ENCODE peak calls at places on chromosomes 6 and 20, in seven cellular contexts. One of them, this sample, is unnamed.

GRCh38 chr6:155883741-155884140 is 428.1 kb upstream of the NOX3 start:
- DNase-seq in foreskin fibroblast: peak
- DNase-seq in AG09319: no peak
- DNase-seq in dorsolateral prefrontal cortex: no peak
- DNase-seq in osteocyte: no peak
- DNase-seq in nephron progenitor cell: no peak
- DNase-seq in fibroblast of villous mesenchyme: peak
- DNase-seq in this sample: no peak

GRCh38 chr20:23889775-23890187 is 10.2 kb upstream of the CST5 start:
- DNase-seq in foreskin fibroblast: peak
- DNase-seq in AG09319: peak
- DNase-seq in dorsolateral prefrontal cortex: peak
- DNase-seq in osteocyte: no peak
- DNase-seq in nephron progenitor cell: peak
- DNase-seq in fibroblast of villous mesenchyme: peak
- DNase-seq in this sample: no peak

GRCh38 chr6:133886104-133886503 is 2.8 kb upstream of the TCF21 start:
- DNase-seq in foreskin fibroblast: no peak
- DNase-seq in AG09319: no peak
- DNase-seq in dorsolateral prefrontal cortex: no peak
- DNase-seq in osteocyte: no peak
- DNase-seq in nephron progenitor cell: no peak
- DNase-seq in fibroblast of villous mesenchyme: peak
- DNase-seq in this sample: no peak

GRCh38 chr6:38259736-38260135 is 380.0 kb downstream of the BTBD9 start:
- DNase-seq in foreskin fibroblast: peak
- DNase-seq in AG09319: no peak
- DNase-seq in dorsolateral prefrontal cortex: no peak
- DNase-seq in osteocyte: no peak
- DNase-seq in nephron progenitor cell: no peak
- DNase-seq in fibroblast of villous mesenchyme: peak
- DNase-seq in this sample: no peak

GRCh38 chr6:134303903-134304302 is 14.0 kb downstream of the SGK1 start:
- DNase-seq in foreskin fibroblast: peak
- DNase-seq in AG09319: no peak
- DNase-seq in dorsolateral prefrontal cortex: no peak
- DNase-seq in osteocyte: no peak
- DNase-seq in nephron progenitor cell: no peak
- DNase-seq in fibroblast of villous mesenchyme: peak
- DNase-seq in this sample: no peak

GRCh38 chr6:11168091-11168635 is 56.6 kb upstream of the ERVFRD-1 start:
- DNase-seq in foreskin fibroblast: no peak
- DNase-seq in AG09319: peak
- DNase-seq in dorsolateral prefrontal cortex: no peak
- DNase-seq in osteocyte: no peak
- DNase-seq in nephron progenitor cell: no peak
- DNase-seq in fibroblast of villous mesenchyme: no peak
- DNase-seq in this sample: no peak

GRCh38 chr6:134177753-134178229 is 125.4 kb upstream of the SLC2A12 start:
- DNase-seq in foreskin fibroblast: peak
- DNase-seq in AG09319: peak
- DNase-seq in dorsolateral prefrontal cortex: no peak
- DNase-seq in osteocyte: no peak
- DNase-seq in nephron progenitor cell: no peak
- DNase-seq in fibroblast of villous mesenchyme: peak
- DNase-seq in this sample: no peak

GRCh38 chr6:87182321-87182720 is 27.0 kb downstream of the ZNF292 start:
- DNase-seq in foreskin fibroblast: no peak
- DNase-seq in AG09319: no peak
- DNase-seq in dorsolateral prefrontal cortex: no peak
- DNase-seq in osteocyte: no peak
- DNase-seq in nephron progenitor cell: no peak
- DNase-seq in fibroblast of villous mesenchyme: no peak
- DNase-seq in this sample: no peak

GRCh38 chr6:53112404-53112803 is 36.2 kb downstream of the GCM1 start:
- DNase-seq in foreskin fibroblast: no peak
- DNase-seq in AG09319: no peak
- DNase-seq in dorsolateral prefrontal cortex: no peak
- DNase-seq in osteocyte: no peak
- DNase-seq in nephron progenitor cell: no peak
- DNase-seq in fibroblast of villous mesenchyme: no peak
- DNase-seq in this sample: no peak

GRCh38 chr6:156686429-156686939 is 90.7 kb upstream of the ARID1B start:
- DNase-seq in foreskin fibroblast: peak
- DNase-seq in AG09319: no peak
- DNase-seq in dorsolateral prefrontal cortex: peak
- DNase-seq in osteocyte: no peak
- DNase-seq in nephron progenitor cell: peak
- DNase-seq in fibroblast of villous mesenchyme: peak
- DNase-seq in this sample: no peak

DNA sequence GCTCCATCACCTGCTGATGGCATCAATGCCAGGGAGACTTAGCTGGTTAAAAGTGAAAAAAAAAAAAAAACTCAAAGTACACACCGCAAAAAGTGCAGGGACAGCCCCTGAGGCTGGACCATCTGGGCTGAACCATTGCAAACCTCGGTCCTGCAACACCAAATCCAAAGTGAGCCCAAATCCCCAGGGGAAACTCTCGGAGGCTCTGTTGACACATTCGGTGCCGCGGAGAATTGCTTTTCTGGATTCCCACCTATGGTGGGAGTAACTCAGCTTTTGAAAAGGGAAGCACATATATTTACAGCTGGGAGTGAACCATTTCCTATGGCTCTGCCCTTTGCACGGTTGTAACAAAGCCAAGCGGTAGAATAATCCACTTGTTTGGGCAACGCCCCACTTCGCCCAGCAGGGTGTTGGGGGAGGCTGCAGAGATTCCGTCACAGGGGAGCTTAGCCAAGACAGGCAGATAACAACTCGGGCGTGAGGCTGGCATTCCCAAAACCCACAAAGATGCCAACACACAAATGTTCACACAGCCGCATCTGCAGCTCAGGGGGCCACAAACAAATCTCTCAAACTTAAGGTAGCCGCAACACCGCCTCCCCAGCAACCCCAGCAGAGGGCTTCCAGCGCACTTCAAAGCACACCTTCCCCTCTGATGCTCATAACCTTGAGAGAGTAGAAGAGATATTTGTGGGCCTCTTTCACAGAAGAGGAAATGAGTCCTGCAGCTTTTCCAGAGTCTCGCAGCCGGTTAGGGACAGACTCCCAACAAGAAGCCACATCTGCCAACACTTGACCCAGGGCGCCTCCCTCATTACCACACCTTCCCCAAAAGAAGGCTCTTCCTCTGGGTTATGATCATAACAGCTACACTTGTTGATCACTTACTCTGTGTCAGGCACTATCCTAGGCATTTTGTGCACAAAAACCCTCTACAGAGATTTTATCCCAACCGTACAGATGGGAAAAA is 11.4 kb downstream of the ZC3H12D start:
- DNase-seq in foreskin fibroblast: no peak
- DNase-seq in AG09319: no peak
- DNase-seq in dorsolateral prefrontal cortex: no peak
- DNase-seq in osteocyte: no peak
- DNase-seq in nephron progenitor cell: no peak
- DNase-seq in fibroblast of villous mesenchyme: peak
- DNase-seq in this sample: no peak
- TF ChIP-seq CTCF in foreskin fibroblast: no peak
- TF ChIP-seq CTCF in AG09319: no peak
- TF ChIP-seq CTCF in dorsolateral prefrontal cortex: no peak
- TF ChIP-seq CTCF in osteocyte: no peak
- TF ChIP-seq CTCF in nephron progenitor cell: no peak
- TF ChIP-seq CTCF in fibroblast of villous mesenchyme: no peak
- TF ChIP-seq CTCF in this sample: no peak

DNA sequence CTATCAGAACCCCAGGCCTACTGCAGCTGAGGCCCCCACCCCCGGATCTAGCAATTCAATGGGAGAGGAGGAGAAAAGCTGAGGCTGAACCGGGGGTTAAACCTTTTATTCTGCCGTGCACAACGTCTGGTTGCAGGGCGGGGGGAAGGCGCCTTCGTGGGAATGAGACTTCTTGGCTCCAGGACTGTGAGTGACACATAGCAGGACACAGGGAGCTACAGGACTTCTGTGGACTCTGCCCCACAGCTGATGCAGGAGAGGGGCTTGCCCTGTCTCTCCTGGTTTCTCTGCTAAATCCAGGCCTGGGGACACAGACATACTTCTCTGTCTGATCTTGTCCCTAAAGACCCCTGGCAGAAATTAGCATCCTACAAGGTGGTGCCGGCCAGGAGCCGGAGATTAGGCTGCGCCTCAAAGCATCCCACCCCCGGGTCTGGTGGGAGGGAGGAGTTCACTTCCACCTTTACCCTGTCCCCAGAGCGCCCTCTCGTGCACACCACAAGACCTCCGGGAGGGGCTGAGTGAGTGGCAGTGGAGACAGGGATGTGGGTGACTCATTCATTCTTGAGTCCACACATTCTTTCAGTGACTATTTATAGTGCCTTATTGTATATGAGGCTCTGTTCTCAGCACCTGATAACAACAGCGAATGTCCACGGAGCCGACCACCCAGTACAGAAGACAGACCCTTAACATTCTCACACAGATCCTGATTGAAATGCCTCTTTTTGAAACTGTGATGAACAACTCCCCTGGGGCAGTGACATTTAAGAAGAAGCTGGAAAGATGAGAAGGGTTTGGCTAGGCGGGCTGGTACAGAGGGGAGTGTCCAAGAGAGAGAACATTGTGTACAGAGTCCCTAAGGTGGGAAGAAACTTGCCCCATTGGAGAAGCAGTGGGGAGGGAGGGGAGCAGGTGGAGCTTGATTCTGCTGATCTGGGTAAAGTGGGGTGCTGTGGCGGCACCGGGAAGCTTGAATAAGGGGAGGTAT is 38.9 kb downstream of the GMPR start:
- DNase-seq in foreskin fibroblast: peak
- DNase-seq in AG09319: peak
- DNase-seq in dorsolateral prefrontal cortex: no peak
- DNase-seq in osteocyte: no peak
- DNase-seq in nephron progenitor cell: peak
- DNase-seq in fibroblast of villous mesenchyme: peak
- DNase-seq in this sample: no peak
- TF ChIP-seq CTCF in foreskin fibroblast: peak
- TF ChIP-seq CTCF in AG09319: peak
- TF ChIP-seq CTCF in dorsolateral prefrontal cortex: no peak
- TF ChIP-seq CTCF in osteocyte: peak
- TF ChIP-seq CTCF in nephron progenitor cell: peak
- TF ChIP-seq CTCF in fibroblast of villous mesenchyme: peak
- TF ChIP-seq CTCF in this sample: peak

DNA sequence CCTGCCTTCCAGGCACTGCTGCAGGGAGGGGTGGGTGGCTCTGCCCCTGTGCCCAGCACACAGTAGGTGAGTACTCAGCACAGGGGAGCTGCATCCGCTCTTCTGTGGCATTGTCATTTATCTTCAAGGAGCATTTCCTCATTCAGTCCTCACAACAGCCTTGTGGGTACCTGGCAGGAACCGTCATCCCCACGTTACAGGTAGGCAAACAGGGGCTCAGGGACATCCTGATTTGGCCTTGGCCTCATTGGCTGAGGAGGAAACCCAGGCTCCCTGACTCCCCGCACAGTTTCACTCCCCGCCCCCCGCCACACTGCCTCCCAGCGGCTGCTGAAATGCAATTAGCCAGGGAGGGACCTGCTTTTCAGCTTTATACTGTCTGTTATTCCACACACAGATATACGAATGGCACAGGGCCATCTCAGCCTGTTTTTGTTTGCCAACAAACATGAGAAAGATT is 24.3 kb upstream of the PNPLA1 start:
- DNase-seq in foreskin fibroblast: no peak
- DNase-seq in AG09319: no peak
- DNase-seq in dorsolateral prefrontal cortex: no peak
- DNase-seq in osteocyte: no peak
- DNase-seq in nephron progenitor cell: no peak
- DNase-seq in fibroblast of villous mesenchyme: no peak
- DNase-seq in this sample: no peak
- TF ChIP-seq CTCF in foreskin fibroblast: no peak
- TF ChIP-seq CTCF in AG09319: no peak
- TF ChIP-seq CTCF in dorsolateral prefrontal cortex: peak
- TF ChIP-seq CTCF in osteocyte: no peak
- TF ChIP-seq CTCF in nephron progenitor cell: no peak
- TF ChIP-seq CTCF in fibroblast of villous mesenchyme: no peak
- TF ChIP-seq CTCF in this sample: no peak

GRCh38 chr20:682123-682522 is 6.5 kb upstream of the SCRT2 start:
- DNase-seq in foreskin fibroblast: no peak
- DNase-seq in AG09319: no peak
- DNase-seq in dorsolateral prefrontal cortex: no peak
- DNase-seq in osteocyte: no peak
- DNase-seq in nephron progenitor cell: no peak
- DNase-seq in fibroblast of villous mesenchyme: no peak
- DNase-seq in this sample: no peak
- TF ChIP-seq CTCF in foreskin fibroblast: no peak
- TF ChIP-seq CTCF in AG09319: no peak
- TF ChIP-seq CTCF in dorsolateral prefrontal cortex: no peak
- TF ChIP-seq CTCF in osteocyte: no peak
- TF ChIP-seq CTCF in nephron progenitor cell: no peak
- TF ChIP-seq CTCF in fibroblast of villous mesenchyme: no peak
- TF ChIP-seq CTCF in this sample: no peak

GRCh38 chr6:114007451-114007953 is 36.6 kb upstream of the HDAC2 start:
- DNase-seq in foreskin fibroblast: no peak
- DNase-seq in AG09319: no peak
- DNase-seq in dorsolateral prefrontal cortex: no peak
- DNase-seq in osteocyte: no peak
- DNase-seq in nephron progenitor cell: no peak
- DNase-seq in fibroblast of villous mesenchyme: no peak
- DNase-seq in this sample: no peak

GRCh38 chr6:114009192-114009591 is 38.2 kb upstream of the HDAC2 start:
- DNase-seq in foreskin fibroblast: no peak
- DNase-seq in AG09319: no peak
- DNase-seq in dorsolateral prefrontal cortex: no peak
- DNase-seq in osteocyte: no peak
- DNase-seq in nephron progenitor cell: no peak
- DNase-seq in fibroblast of villous mesenchyme: no peak
- DNase-seq in this sample: no peak

GRCh38 chr6:114008331-114008730 is 37.4 kb upstream of the HDAC2 start:
- DNase-seq in foreskin fibroblast: no peak
- DNase-seq in AG09319: no peak
- DNase-seq in dorsolateral prefrontal cortex: no peak
- DNase-seq in osteocyte: no peak
- DNase-seq in nephron progenitor cell: no peak
- DNase-seq in fibroblast of villous mesenchyme: no peak
- DNase-seq in this sample: no peak
- TF ChIP-seq CTCF in foreskin fibroblast: no peak
- TF ChIP-seq CTCF in AG09319: no peak
- TF ChIP-seq CTCF in dorsolateral prefrontal cortex: no peak
- TF ChIP-seq CTCF in osteocyte: no peak
- TF ChIP-seq CTCF in nephron progenitor cell: no peak
- TF ChIP-seq CTCF in fibroblast of villous mesenchyme: no peak
- TF ChIP-seq CTCF in this sample: no peak

DNA sequence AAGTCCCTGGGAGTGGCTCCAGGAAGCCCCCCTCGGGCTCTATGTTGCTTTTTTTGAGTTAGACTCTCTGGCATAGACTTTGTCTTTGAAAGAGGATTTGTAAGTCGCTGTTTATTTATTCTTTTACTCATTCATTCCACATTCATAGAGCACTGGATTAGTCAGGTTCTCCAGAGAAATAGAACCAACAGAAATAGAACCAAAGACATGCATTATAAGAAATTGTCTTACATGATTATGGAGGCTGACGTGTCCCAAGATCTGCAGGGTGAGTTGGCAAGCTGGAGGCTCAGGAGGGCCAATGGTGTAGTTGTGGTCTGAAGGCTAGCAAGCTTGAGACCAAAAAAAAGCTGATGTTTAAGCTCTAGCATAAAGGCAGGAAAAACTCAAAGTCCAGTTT is 98.3 kb upstream of the CHD6 start:
- DNase-seq in foreskin fibroblast: peak
- DNase-seq in AG09319: no peak
- DNase-seq in dorsolateral prefrontal cortex: no peak
- DNase-seq in osteocyte: no peak
- DNase-seq in nephron progenitor cell: no peak
- DNase-seq in fibroblast of villous mesenchyme: no peak
- DNase-seq in this sample: no peak
- TF ChIP-seq CTCF in foreskin fibroblast: no peak
- TF ChIP-seq CTCF in AG09319: no peak
- TF ChIP-seq CTCF in dorsolateral prefrontal cortex: no peak
- TF ChIP-seq CTCF in osteocyte: no peak
- TF ChIP-seq CTCF in nephron progenitor cell: no peak
- TF ChIP-seq CTCF in fibroblast of villous mesenchyme: no peak
- TF ChIP-seq CTCF in this sample: no peak